ENCODE peak calls at places on chromosomes 7 and 10, in four cellular contexts. S is BJ, D is tibial artery, O is foreskin fibroblast. E is an unnamed sample.

GRCh38 chr7:106518986-106519385 is 142.0 kb downstream of the CCDC71L start:
- DNase-seq in S (no peak), D (no peak), O (no peak), E (no peak)

GRCh38 chr10:127322286-127322685 is 125.9 kb upstream of the INSYN2A start:
- DNase-seq in S (no peak), D (no peak), O (no peak), E (no peak)

GRCh38 chr7:44654255-44654791 is 47.9 kb downstream of the OGDH start:
- DNase-seq in S (no peak), D (no peak), O (no peak), E (no peak)

GRCh38 chr10:29804025-29804852 is 169.5 kb upstream of the SVIL start:
- DNase-seq in S (peak), D (peak), O (peak), E (peak)

GRCh38 chr10:30554443-30554831 is 75.1 kb downstream of the LYZL2 start:
- DNase-seq in S (no peak), D (no peak), O (no peak), E (no peak)

GRCh38 chr10:55668326-55668922 is 692.6 kb downstream of the ZWINT start:
- DNase-seq in S (no peak), D (no peak), O (no peak), E (no peak)

GRCh38 chr10:132685121-132685891 is 100.6 kb downstream of the NKX6-2 start:
- DNase-seq in S (peak), D (peak), O (peak), E (no peak)

GRCh38 chr10:119252051-119252465 is 44.7 kb downstream of the GRK5 start:
- DNase-seq in S (no peak), D (no peak), O (no peak), E (no peak)

GRCh38 chr10:65341323-65341922 is 1584.4 kb upstream of the LRRTM3 start:
- DNase-seq in S (no peak), D (no peak), O (no peak), E (no peak)

GRCh38 chr10:109891105-109891504 is 32.2 kb downstream of the XPNPEP1 start:
- DNase-seq in S (no peak), D (no peak), O (no peak), E (no peak)

DNA sequence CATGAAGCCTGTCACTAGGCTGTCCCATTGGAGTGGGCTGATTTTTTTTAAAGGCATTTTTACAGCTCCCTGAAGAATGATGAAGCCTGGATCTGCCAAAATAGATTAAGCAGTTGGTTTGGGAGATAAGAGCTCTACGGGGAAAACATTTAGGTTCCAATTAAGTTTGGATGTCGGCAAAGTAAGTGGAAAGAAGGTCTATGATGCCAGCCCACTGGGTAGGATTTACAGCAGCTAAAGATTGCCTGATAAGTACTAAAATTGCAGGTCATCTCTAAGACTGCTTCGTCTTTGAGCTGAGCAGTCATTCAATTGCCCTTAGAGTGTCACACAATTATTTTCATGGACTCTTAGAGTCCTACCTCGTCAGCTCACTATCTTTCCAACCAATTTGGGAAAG is 939.2 kb upstream of the CELF2 start:
- DNase-seq in S (no peak), D (no peak), O (no peak), E (no peak)
- H3K4me3 ChIP-seq in S (no peak), D (no peak), O (no peak), E (no peak)

GRCh38 chr10:3735175-3735574 is 49.8 kb downstream of the KLF6 start:
- DNase-seq in S (no peak), D (no peak), O (no peak), E (no peak)
- TF ChIP-seq CTCF in S (no peak), D (peak), O (no peak), E (no peak)

GRCh38 chr10:54234832-54235231 is 566.2 kb downstream of the PCDH15 start:
- DNase-seq in S (no peak), D (no peak), O (no peak), E (no peak)
- H3K4me3 ChIP-seq in S (no peak), D (no peak), O (no peak), E (no peak)

GRCh38 chr7:78130443-78131200 is 332.0 kb downstream of the PHTF2 start:
- DNase-seq in S (no peak), D (no peak), O (peak), E (no peak)

GRCh38 chr7:78134748-78135147 is 336.2 kb downstream of the PHTF2 start:
- DNase-seq in S (no peak), D (no peak), O (no peak), E (no peak)

GRCh38 chr7:78129865-78130264 is 331.3 kb downstream of the PHTF2 start:
- DNase-seq in S (no peak), D (no peak), O (no peak), E (no peak)

GRCh38 chr7:78139335-78139734 is 340.8 kb downstream of the PHTF2 start:
- DNase-seq in S (peak), D (no peak), O (peak), E (peak)

DNA sequence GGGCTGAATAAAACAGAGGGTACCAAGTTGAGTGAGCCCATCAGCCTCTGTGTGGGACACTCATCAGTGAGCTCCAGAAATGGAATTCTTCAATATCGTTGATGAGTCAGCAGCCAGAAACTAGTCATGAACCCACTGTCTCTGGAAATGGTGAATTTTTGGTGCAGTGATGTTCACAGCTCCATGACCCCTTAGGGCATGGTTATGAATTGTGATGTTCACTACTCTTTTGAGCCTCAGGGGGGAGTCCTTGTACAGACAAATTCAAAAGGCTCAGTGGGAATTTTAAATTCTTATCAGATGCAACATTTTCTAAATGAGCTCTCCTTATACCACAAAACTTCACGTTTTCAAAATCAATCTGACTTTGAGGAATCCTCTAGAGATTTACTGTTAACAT is 335.7 kb downstream of the PHTF2 start:
- DNase-seq in S (peak), D (no peak), O (peak), E (peak)
- TF ChIP-seq CTCF in S (peak), D (peak), O (peak), E (peak)

GRCh38 chr10:73494213-73494612 is 1.6 kb downstream of the PPP3CB start:
- DNase-seq in S (no peak), D (no peak), O (no peak), E (no peak)
- H3K4me3 ChIP-seq in S (peak), D (peak), O (peak), E (peak)

GRCh38 chr10:43667317-43667731 is 18.6 kb upstream of the ZNF32 start:
- DNase-seq in S (no peak), D (no peak), O (no peak), E (no peak)
- TF ChIP-seq CTCF in S (peak), D (no peak), O (peak), E (peak)

DNA sequence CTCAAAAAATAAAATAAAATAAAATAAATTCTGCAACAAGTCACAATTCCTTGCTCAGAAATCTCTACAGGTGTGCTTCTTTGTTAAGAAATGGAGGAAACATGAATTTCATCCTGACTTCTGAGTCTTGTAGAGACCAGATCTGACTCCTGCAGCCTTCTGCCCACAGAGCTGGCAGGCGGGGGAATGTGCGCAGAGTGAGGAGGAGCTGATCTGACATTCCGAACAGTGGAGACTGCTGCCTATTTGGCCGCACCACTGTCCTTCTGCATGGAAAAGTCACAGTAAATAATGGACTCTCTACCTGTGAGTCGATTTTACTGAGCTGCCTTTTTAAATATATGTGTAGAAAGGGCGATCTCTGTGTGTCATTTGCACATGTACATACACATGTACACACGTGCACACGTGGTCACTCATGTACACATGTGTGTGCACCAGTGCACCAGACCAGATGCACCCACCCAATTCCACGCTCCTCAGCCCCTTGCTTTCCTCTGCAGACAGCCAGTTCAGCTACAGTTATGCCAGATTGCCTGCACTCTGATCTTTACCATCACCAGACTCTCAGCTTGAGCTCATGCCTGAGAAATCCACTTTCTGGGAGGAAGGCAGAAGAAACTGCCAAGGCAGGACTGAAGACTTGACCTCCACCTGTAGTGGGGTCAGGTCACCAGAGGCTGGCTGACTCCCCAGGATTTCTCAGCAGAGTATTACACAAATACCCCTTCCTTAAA is 54.9 kb downstream of the IKZF1 start:
- DNase-seq in S (no peak), D (no peak), O (no peak), E (no peak)
- H3K4me3 ChIP-seq in S (no peak), D (no peak), O (no peak), E (no peak)

E was measured in HFF-Myc.